ENCODE peak calls at places on chromosomes 6 and 20, in four cellular contexts. H is breast epithelium, N is RWPE1, T is AG10803. J is an unnamed sample.

GRCh38 chr6:161890959-161891358 is 617.1 kb upstream of the AGPAT4 start:
- DNase-seq in H (no peak), N (no peak), T (no peak), J (no peak)

GRCh38 chr6:43887340-43887858 is 117.4 kb downstream of the VEGFA start:
- DNase-seq in H (no peak), N (no peak), T (peak), J (no peak)

GRCh38 chr6:13624871-13625288 is 9.7 kb downstream of the NOL7 start:
- DNase-seq in H (no peak), N (peak), T (peak), J (peak)

GRCh38 chr20:14334306-14334930 is 3.0 kb downstream of the FLRT3 start:
- DNase-seq in H (no peak), N (peak), T (peak), J (no peak)

GRCh38 chr6:140546640-140547039 is 1172.2 kb upstream of the CITED2 start:
- DNase-seq in H (no peak), N (no peak), T (peak), J (no peak)

GRCh38 chr6:44094403-44095242 is 32.6 kb downstream of the MRPL14 start:
- DNase-seq in H (no peak), N (no peak), T (no peak), J (no peak)

GRCh38 chr6:90537027-90537426 is 49.8 kb downstream of the MAP3K7 start:
- DNase-seq in H (no peak), N (no peak), T (peak), J (no peak)

GRCh38 chr20:49483706-49484101 is 1.2 kb upstream of the KCNB1 start:
- DNase-seq in H (no peak), N (no peak), T (no peak), J (peak)

GRCh38 chr20:15834857-15835256 is 738.4 kb downstream of the KIF16B start:
- DNase-seq in H (no peak), N (no peak), T (no peak), J (no peak)

GRCh38 chr6:129186988-129187387 is 304.1 kb downstream of the LAMA2 start:
- DNase-seq in H (no peak), N (peak), T (peak), J (no peak)

DNA sequence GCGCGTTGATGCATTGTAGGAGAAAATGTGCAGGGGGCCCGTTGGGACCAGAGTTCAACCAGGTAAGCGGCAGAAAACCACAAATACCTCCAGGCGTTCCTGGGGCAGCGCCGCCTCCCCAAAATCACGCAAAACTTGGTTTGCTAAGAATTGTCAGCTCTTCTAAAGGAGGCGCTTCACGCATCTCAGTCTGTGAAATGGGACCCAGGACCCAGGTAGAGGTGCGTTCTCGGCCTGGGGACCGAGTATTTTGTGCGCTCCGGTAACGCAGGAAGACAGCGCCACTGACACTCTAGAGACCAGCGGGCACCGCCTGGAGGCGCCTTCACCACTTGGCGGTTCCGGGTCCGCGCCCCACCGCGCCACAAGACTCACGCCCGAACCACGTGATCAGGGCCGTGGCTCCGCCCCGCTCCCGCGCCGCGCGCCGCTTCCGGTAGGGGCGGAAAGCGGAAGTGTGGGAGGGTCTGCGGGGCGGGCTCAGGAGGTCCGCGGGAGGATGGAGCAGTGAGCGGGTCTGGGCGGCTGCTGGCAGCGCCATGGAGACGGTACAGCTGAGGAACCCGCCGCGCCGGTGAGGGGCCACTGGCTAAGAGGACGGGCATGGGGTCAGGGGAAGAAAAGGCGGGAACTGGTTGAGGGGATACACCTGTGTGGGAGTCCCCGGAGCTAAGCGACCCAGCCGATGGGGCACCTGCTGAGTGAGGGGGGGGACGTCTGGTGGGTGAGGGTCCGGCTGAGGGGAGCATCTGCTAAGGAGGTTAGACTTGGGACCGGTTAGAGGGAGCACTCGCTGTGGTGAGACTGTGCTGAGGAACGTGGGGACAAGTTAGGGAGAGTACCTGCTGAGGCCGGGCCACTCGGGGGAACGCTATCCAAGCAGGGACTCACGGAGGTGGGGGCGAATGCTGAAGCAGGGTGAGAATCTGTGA is at the start of gene STK4:
- DNase-seq in H (peak), N (peak), T (peak), J (peak)
- TF ChIP-seq CTCF in H (peak), N (peak), T (peak), J (peak)

GRCh38 chr20:20606046-20606445 is 106.4 kb downstream of the RALGAPA2 start:
- DNase-seq in H (no peak), N (no peak), T (no peak), J (no peak)
- TF ChIP-seq CTCF in H (no peak), N (no peak), T (no peak), J (no peak)

GRCh38 chr6:3887150-3887700 is 38.1 kb downstream of the FAM50B start:
- DNase-seq in H (no peak), N (no peak), T (peak), J (no peak)
- TF ChIP-seq CTCF in H (peak), N (no peak), T (peak), J (peak)

DNA sequence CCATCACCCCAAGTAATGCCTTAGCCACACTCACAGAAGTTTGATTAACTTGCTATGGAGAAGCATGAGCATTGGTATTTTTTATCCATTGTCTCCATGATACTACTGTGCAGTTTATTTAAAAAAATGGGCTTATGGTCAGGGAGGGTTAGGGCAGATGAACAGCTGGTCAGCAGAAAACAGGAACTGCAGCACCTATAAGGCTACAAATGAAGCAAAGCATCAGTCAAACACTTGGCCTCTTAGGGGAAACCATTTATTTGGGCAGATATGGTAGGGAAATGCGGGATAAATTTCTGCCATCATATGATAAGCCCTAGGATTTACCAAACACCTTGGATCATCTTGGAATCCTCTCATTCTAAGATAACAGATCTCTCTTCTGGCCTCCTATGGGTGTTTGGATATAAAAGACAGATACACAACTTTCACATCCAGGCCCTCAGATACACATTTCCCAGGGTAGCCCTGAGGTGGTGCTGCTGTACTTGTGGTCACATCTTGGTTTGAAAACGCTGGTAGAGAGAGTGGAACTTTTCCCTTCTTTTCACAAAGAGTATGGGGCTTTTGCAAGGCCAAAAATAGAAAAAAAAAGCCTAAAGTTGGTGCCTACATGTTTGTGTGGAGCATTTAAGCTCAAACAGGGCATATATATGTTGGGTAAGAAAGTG is 42.8 kb upstream of the AHI1 start:
- DNase-seq in H (no peak), N (no peak), T (peak), J (no peak)
- TF ChIP-seq CTCF in H (no peak), N (no peak), T (peak), J (no peak)

J was measured in GM20000.